ENCODE peak calls at places on chromosomes 11 and 22, in ten cellular contexts. T is ovary; E is choroid plexus epithelial cell; N is SJSA1; U is naive thymus-derived CD4-positive, alpha-beta T cell; S is endothelial cell of umbilical vein; A is fibroblast of lung; I is mesenchymal stem cell; F is tibial artery; H is AG04450. C is an unnamed sample.

GRCh38 chr11:58525037-58525614 is 17.2 kb upstream of the OR5B21 start:
- DNase-seq in T (no peak), E (no peak), N (no peak), U (peak), S (no peak), A (no peak), I (no peak), F (no peak), H (no peak), C (peak)

GRCh38 chr22:45319319-45319675 is 9.6 kb downstream of the FAM118A start:
- DNase-seq in T (peak), E (peak), N (no peak), U (no peak), S (peak), A (peak), I (peak), F (no peak), H (peak), C (no peak)

GRCh38 chr11:85118151-85118550 is 509.0 kb downstream of the DLG2 start:
- DNase-seq in T (no peak), E (peak), N (no peak), U (no peak), S (no peak), A (peak), I (no peak), F (no peak), H (no peak), C (no peak)

GRCh38 chr11:35056391-35057093 is 82.4 kb upstream of the CD44 start:
- DNase-seq in T (no peak), E (peak), N (no peak), U (peak), S (peak), A (peak), I (no peak), F (no peak), H (no peak), C (no peak)

GRCh38 chr22:17176715-17177114 is 17.6 kb upstream of the HDHD5 start:
- DNase-seq in T (no peak), E (no peak), N (no peak), U (no peak), S (no peak), A (no peak), I (no peak), F (no peak), H (no peak), C (no peak)

GRCh38 chr22:39927544-39927943 is 26.7 kb downstream of the GRAP2 start:
- DNase-seq in T (no peak), E (no peak), N (no peak), U (no peak), S (no peak), A (no peak), I (no peak), F (no peak), H (no peak), C (peak)

GRCh38 chr11:122808494-122808893 is 29.8 kb upstream of the CRTAM start:
- DNase-seq in T (no peak), E (peak), N (no peak), U (no peak), S (peak), A (peak), I (peak), F (no peak), H (no peak), C (no peak)

GRCh38 chr11:7347611-7348431 is 96.1 kb downstream of the SYT9 start:
- DNase-seq in T (no peak), E (no peak), N (no peak), U (no peak), S (no peak), A (no peak), I (no peak), F (no peak), H (no peak), C (no peak)

GRCh38 chr11:10540546-10540914 is 457 bp downstream of the RNF141 start:
- DNase-seq in T (no peak), E (peak), N (peak), U (no peak), S (peak), A (peak), I (no peak), F (no peak), H (no peak), C (no peak)

GRCh38 chr22:37690901-37691504 is 4.9 kb downstream of the NOL12 start:
- DNase-seq in T (no peak), E (no peak), N (no peak), U (no peak), S (no peak), A (peak), I (no peak), F (no peak), H (no peak), C (no peak)

GRCh38 chr11:80330302-80330701 is 889.5 kb upstream of the TENM4 start:
- DNase-seq in T (no peak), E (peak), N (no peak), U (no peak), S (peak), A (peak), I (peak), F (no peak), H (peak), C (no peak)

GRCh38 chr22:19064354-19065054 is 57.7 kb downstream of the DGCR2 start:
- DNase-seq in T (no peak), E (no peak), N (peak), U (no peak), S (no peak), A (no peak), I (no peak), F (no peak), H (no peak), C (no peak)

GRCh38 chr11:8873966-8874365 is 37.0 kb upstream of the AKIP1 start:
- DNase-seq in T (no peak), E (no peak), N (no peak), U (no peak), S (no peak), A (no peak), I (peak), F (no peak), H (no peak), C (peak)

GRCh38 chr11:29293825-29294224 is 723.0 kb downstream of the KCNA4 start:
- DNase-seq in T (no peak), E (peak), N (no peak), U (no peak), S (peak), A (peak), I (peak), F (no peak), H (peak), C (no peak)

GRCh38 chr11:19907008-19907579 is 194.5 kb downstream of the NAV2 start:
- DNase-seq in T (no peak), E (no peak), N (no peak), U (no peak), S (no peak), A (no peak), I (no peak), F (no peak), H (no peak), C (no peak)

GRCh38 chr22:35538801-35539321 is 1.8 kb upstream of the RASD2 start:
- DNase-seq in T (no peak), E (peak), N (no peak), U (no peak), S (no peak), A (no peak), I (peak), F (no peak), H (no peak), C (no peak)

GRCh38 chr11:71518506-71519471 is 8.3 kb upstream of the KRTAP5-7 start:
- DNase-seq in T (no peak), E (no peak), N (no peak), U (no peak), S (no peak), A (no peak), I (no peak), F (no peak), H (no peak), C (no peak)

GRCh38 chr22:27800250-27801131 is 1.1 kb downstream of the MN1 start:
- DNase-seq in T (peak), E (peak), N (no peak), U (no peak), S (no peak), A (peak), I (peak), F (no peak), H (no peak), C (no peak)

GRCh38 chr22:33476716-33477115 is 418.5 kb upstream of the SYN3 start:
- DNase-seq in T (no peak), E (peak), N (peak), U (no peak), S (no peak), A (peak), I (peak), F (no peak), H (no peak), C (no peak)

GRCh38 chr22:50520826-50521453 is 4.5 kb downstream of the SCO2 start:
- DNase-seq in T (no peak), E (no peak), N (no peak), U (no peak), S (no peak), A (no peak), I (no peak), F (no peak), H (no peak), C (no peak)

GRCh38 chr11:75133976-75134375 is 16.9 kb upstream of the SLCO2B1 start:
- DNase-seq in T (no peak), E (no peak), N (no peak), U (no peak), S (no peak), A (peak), I (no peak), F (no peak), H (no peak), C (no peak)

GRCh38 chr11:74139151-74139918 is 31.5 kb downstream of the C2CD3 start:
- DNase-seq in T (no peak), E (no peak), N (no peak), U (no peak), S (no peak), A (peak), I (peak), F (no peak), H (no peak), C (no peak)

GRCh38 chr11:127939000-127939399 is 648.4 kb downstream of the ETS1 start:
- DNase-seq in T (no peak), E (no peak), N (no peak), U (no peak), S (no peak), A (no peak), I (no peak), F (no peak), H (no peak), C (no peak)

GRCh38 chr11:111088872-111089271 is 156.7 kb upstream of the POU2AF2 start:
- DNase-seq in T (no peak), E (no peak), N (no peak), U (no peak), S (no peak), A (no peak), I (no peak), F (no peak), H (no peak), C (no peak)

GRCh38 chr22:38733329-38734202 is 22.2 kb downstream of the SUN2 start:
- DNase-seq in T (peak), E (peak), N (no peak), U (peak), S (peak), A (peak), I (peak), F (peak), H (peak), C (no peak)

GRCh38 chr11:102559839-102560238 is 29.3 kb upstream of the MMP7 start:
- DNase-seq in T (no peak), E (no peak), N (no peak), U (peak), S (no peak), A (no peak), I (no peak), F (no peak), H (no peak), C (peak)

GRCh38 chr11:118215765-118216164 is 9.0 kb downstream of the JAML start:
- DNase-seq in T (no peak), E (no peak), N (no peak), U (no peak), S (no peak), A (no peak), I (no peak), F (no peak), H (no peak), C (no peak)

GRCh38 chr11:65778901-65779668 is 1.7 kb downstream of the AP5B1 start:
- DNase-seq in T (no peak), E (no peak), N (peak), U (no peak), S (no peak), A (no peak), I (no peak), F (no peak), H (no peak), C (no peak)

GRCh38 chr11:46050065-46050464 is 71.2 kb downstream of the PHF21A start:
- DNase-seq in T (peak), E (peak), N (peak), U (no peak), S (no peak), A (peak), I (peak), F (no peak), H (peak), C (no peak)

DNA sequence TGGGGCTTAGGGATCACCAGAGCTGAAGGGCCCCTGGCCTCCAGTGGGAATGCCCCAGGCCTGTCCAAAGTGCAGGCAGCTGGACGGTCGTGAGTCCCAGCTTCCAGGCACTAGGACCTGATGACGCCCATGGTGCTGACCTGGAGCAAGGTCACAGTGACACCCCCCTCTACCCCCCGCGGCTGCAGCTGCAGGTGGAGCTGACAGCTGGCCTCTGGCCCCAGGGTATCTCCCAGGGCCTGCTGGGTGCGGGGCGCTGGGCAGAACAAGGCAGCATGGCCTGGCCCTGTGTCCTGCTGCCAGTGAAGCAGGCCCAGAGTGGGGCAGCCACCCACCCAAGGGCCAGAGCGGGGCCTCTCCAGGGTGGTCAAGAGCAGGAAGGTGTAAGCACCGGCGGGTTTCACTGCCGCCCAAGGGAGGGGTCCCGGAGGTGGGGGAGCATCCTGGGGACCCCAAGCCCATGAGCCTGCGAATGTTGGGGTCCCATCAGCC is 553 bp upstream of the TCIRG1 start:
- DNase-seq in T (no peak), E (no peak), N (no peak), U (no peak), S (peak), A (no peak), I (peak), F (no peak), H (no peak), C (no peak)
- H3K4me3 ChIP-seq in T (peak), E (peak), N (peak), U (peak), S (no peak), A (peak), I (peak), F (peak), H (peak), C (no peak)

GRCh38 chr11:43787823-43788222 is 92.8 kb upstream of the ALKBH3 start:
- DNase-seq in T (no peak), E (no peak), N (no peak), U (no peak), S (no peak), A (no peak), I (no peak), F (no peak), H (no peak), C (no peak)
- H3K4me3 ChIP-seq in T (no peak), E (no peak), N (no peak), U (no peak), S (no peak), A (no peak), I (no peak), F (no peak), H (no peak), C (no peak)

GRCh38 chr11:87851827-87852226 is 323.4 kb downstream of the RAB38 start:
- DNase-seq in T (no peak), E (no peak), N (no peak), U (no peak), S (no peak), A (no peak), I (no peak), F (no peak), H (no peak), C (no peak)

GRCh38 chr11:87849216-87849615 is 326.0 kb downstream of the RAB38 start:
- DNase-seq in T (no peak), E (no peak), N (no peak), U (no peak), S (no peak), A (no peak), I (no peak), F (no peak), H (no peak), C (no peak)

GRCh38 chr11:87851234-87851633 is 324.0 kb downstream of the RAB38 start:
- DNase-seq in T (no peak), E (peak), N (no peak), U (no peak), S (no peak), A (peak), I (peak), F (no peak), H (peak), C (no peak)
- H3K4me3 ChIP-seq in T (no peak), E (no peak), N (no peak), U (no peak), S (no peak), A (no peak), I (no peak), F (no peak), H (no peak), C (no peak)

GRCh38 chr11:93741094-93741881 is at the start of the genes C11orf54 and TAF1D:
- DNase-seq in T (peak), E (peak), N (peak), U (peak), S (peak), A (peak), I (peak), F (peak), H (peak), C (peak)
- H3K4me3 ChIP-seq in T (peak), E (peak), N (peak), U (peak), S (peak), A (peak), I (peak), F (peak), H (peak), C (peak)

GRCh38 chr11:90722552-90723190 is 499.8 kb upstream of the CHORDC1 start:
- DNase-seq in T (no peak), E (peak), N (no peak), U (no peak), S (no peak), A (no peak), I (no peak), F (no peak), H (no peak), C (no peak)
- H3K4me3 ChIP-seq in T (no peak), E (no peak), N (no peak), U (no peak), S (no peak), A (no peak), I (no peak), F (no peak), H (no peak), C (no peak)

GRCh38 chr11:72751293-72752087 is 718 bp downstream of the ARAP1 start:
- DNase-seq in T (no peak), E (no peak), N (no peak), U (no peak), S (no peak), A (no peak), I (no peak), F (no peak), H (no peak), C (no peak)

GRCh38 chr11:72750086-72750485 is 2.1 kb downstream of the ARAP1 start:
- DNase-seq in T (no peak), E (no peak), N (no peak), U (no peak), S (no peak), A (no peak), I (no peak), F (no peak), H (no peak), C (no peak)

GRCh38 chr11:72752088-72752914 is at the start of gene ARAP1:
- DNase-seq in T (peak), E (peak), N (peak), U (peak), S (peak), A (peak), I (peak), F (peak), H (no peak), C (peak)

GRCh38 chr11:72753341-72754148 is 1.3 kb upstream of the ARAP1 start:
- DNase-seq in T (no peak), E (no peak), N (no peak), U (no peak), S (no peak), A (no peak), I (no peak), F (no peak), H (no peak), C (no peak)

GRCh38 chr11:72750556-72751292 is 1.5 kb downstream of the ARAP1 start:
- DNase-seq in T (no peak), E (no peak), N (no peak), U (no peak), S (no peak), A (no peak), I (no peak), F (no peak), H (no peak), C (no peak)
- H3K4me3 ChIP-seq in T (no peak), E (peak), N (no peak), U (peak), S (no peak), A (no peak), I (no peak), F (no peak), H (peak), C (peak)

GRCh38 chr11:64230985-64231365 is 627 bp downstream of the DNAJC4 start:
- DNase-seq in T (peak), E (no peak), N (no peak), U (no peak), S (no peak), A (no peak), I (no peak), F (no peak), H (no peak), C (no peak)

GRCh38 chr11:64229959-64230208 is 464 bp upstream of the DNAJC4 start:
- DNase-seq in T (no peak), E (no peak), N (no peak), U (no peak), S (no peak), A (no peak), I (no peak), F (no peak), H (no peak), C (no peak)

GRCh38 chr11:64232182-64233018 is 2.0 kb upstream of the VEGFB start:
- DNase-seq in T (peak), E (no peak), N (no peak), U (no peak), S (no peak), A (no peak), I (no peak), F (no peak), H (no peak), C (no peak)

GRCh38 chr11:64230209-64230984 is at the start of gene DNAJC4:
- DNase-seq in T (peak), E (peak), N (peak), U (peak), S (peak), A (peak), I (peak), F (peak), H (peak), C (peak)

DNA sequence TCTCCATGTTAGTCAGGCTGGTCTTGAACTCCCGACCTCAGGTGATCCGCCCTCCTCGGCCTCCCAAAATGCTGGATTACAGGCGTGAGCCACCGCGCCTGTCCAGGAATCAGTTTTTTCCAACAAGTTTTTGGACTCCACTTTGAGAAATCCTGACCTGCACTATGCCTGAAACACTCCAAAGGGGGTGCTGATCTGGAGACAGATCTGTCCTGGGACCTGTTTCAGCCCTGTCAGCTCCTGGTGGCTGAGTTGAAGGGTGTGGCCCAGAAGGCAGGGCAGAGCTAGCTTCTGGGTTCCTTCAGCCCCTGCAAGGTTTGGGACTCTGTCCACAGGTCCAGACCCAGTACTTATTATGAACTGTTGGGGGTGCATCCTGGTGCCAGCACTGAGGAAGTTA is 1.2 kb downstream of the DNAJC4 start:
- DNase-seq in T (no peak), E (no peak), N (no peak), U (no peak), S (no peak), A (no peak), I (no peak), F (no peak), H (no peak), C (no peak)
- H3K4me3 ChIP-seq in T (no peak), E (no peak), N (no peak), U (no peak), S (no peak), A (no peak), I (no peak), F (no peak), H (no peak), C (no peak)

GRCh38 chr11:64372021-64372420 is 13.1 kb downstream of the RPS6KA4 start:
- DNase-seq in T (no peak), E (no peak), N (no peak), U (no peak), S (no peak), A (no peak), I (no peak), F (no peak), H (no peak), C (no peak)

GRCh38 chr11:64369440-64370135 is 10.6 kb downstream of the RPS6KA4 start:
- DNase-seq in T (no peak), E (no peak), N (peak), U (no peak), S (no peak), A (no peak), I (no peak), F (no peak), H (no peak), C (no peak)

GRCh38 chr11:64372802-64373597 is 14.0 kb downstream of the RPS6KA4 start:
- DNase-seq in T (no peak), E (peak), N (peak), U (no peak), S (no peak), A (no peak), I (no peak), F (no peak), H (no peak), C (peak)

GRCh38 chr11:64373598-64373974 is 14.6 kb downstream of the RPS6KA4 start:
- DNase-seq in T (no peak), E (no peak), N (no peak), U (no peak), S (no peak), A (no peak), I (no peak), F (no peak), H (no peak), C (no peak)

GRCh38 chr11:64371201-64371600 is 12.2 kb downstream of the RPS6KA4 start:
- DNase-seq in T (no peak), E (no peak), N (peak), U (no peak), S (no peak), A (no peak), I (no peak), F (no peak), H (no peak), C (no peak)
- H3K4me3 ChIP-seq in T (no peak), E (no peak), N (no peak), U (no peak), S (no peak), A (no peak), I (no peak), F (no peak), H (no peak), C (no peak)